ENCODE peak calls at places on chromosome 19, in nine cellular contexts. S, J, V, X, U, Z, G, C and R are unnamed samples.

GRCh38 chr19:52961981-52962380 is 700 bp downstream of the ZNF816 start:
- DNase-seq in X (peak; percentile 66), U (no peak), J (no peak), Z (no peak), G (no peak), V (no peak), C (no peak), S (no peak), R (no peak)

GRCh38 chr19:17718467-17718987 is 753 bp upstream of the MAP1S start:
- DNase-seq in J (no peak), Z (no peak), G (no peak), U (no peak), S (no peak), C (peak; percentile 47), X (no peak), V (no peak), R (no peak)

GRCh38 chr19:33547676-33548075 is 26.1 kb upstream of the PEPD start:
- DNase-seq in S (no peak), U (no peak), Z (no peak), V (no peak), G (no peak), X (no peak), J (no peak), C (no peak), R (peak; percentile 35)

GRCh38 chr19:18450934-18451836 is 13.3 kb upstream of the ISYNA1 start:
- DNase-seq in G (peak; percentile 90), X (peak; percentile 95), V (peak; percentile 72), U (peak; percentile 95), S (peak; percentile 93), C (peak; percentile 83), Z (peak; percentile 91), J (peak; percentile 77), R (peak; percentile 95)

GRCh38 chr19:51025809-51026553 is 435 bp downstream of the KLK11 start:
- DNase-seq in G (no peak), U (no peak), V (no peak), Z (peak; percentile 75), X (no peak), C (peak; percentile 31), J (no peak), S (peak; percentile 79), R (no peak)

GRCh38 chr19:3776479-3777040 is 4.5 kb upstream of the RAX2 start:
- DNase-seq in G (no peak), C (no peak), V (no peak), Z (no peak), J (no peak), U (no peak), X (no peak), S (no peak), R (no peak)

GRCh38 chr19:41564515-41565383 is 11.2 kb upstream of the CEACAM21 start:
- DNase-seq in S (no peak), Z (no peak), J (no peak), X (no peak), U (no peak), V (no peak), C (no peak), G (no peak), R (no peak)

GRCh38 chr19:5002143-5002542 is 33.2 kb downstream of the KDM4B start:
- DNase-seq in U (no peak), Z (no peak), G (no peak), J (peak; percentile 81), V (no peak), S (no peak), X (no peak), C (no peak), R (no peak)

GRCh38 chr19:45862271-45862563 is 730 bp downstream of the SYMPK start:
- DNase-seq in S (no peak), U (no peak), C (no peak), V (no peak), G (peak; percentile 66), Z (no peak), J (no peak), X (no peak), R (no peak)

GRCh38 chr19:46697142-46697960 is 19.6 kb downstream of the PRKD2 start:
- DNase-seq in X (peak; percentile 97), Z (peak; percentile 94), V (no peak), S (peak; percentile 93), J (peak; percentile 93), C (peak; percentile 94), U (peak; percentile 79), G (peak; percentile 96), R (peak; percentile 91)

GRCh38 chr19:45779231-45780145 is 2.8 kb downstream of the DMPK start:
- DNase-seq in G (peak; percentile 97), V (peak; percentile 91), U (peak; percentile 90), S (peak; percentile 99), J (peak; percentile 94), C (peak; percentile 88), X (peak; percentile 95), Z (peak; percentile 98), R (peak; percentile 92)

GRCh38 chr19:30227661-30228112 is 144.5 kb upstream of the ZNF536 start:
- DNase-seq in S (peak; percentile 69), Z (peak; percentile 33), J (peak; percentile 64), V (no peak), C (peak; percentile 39), G (peak; percentile 57), U (peak; percentile 46), X (no peak), R (peak; percentile 82)

GRCh38 chr19:8310342-8311055 is 2.3 kb upstream of the CD320 start:
- DNase-seq in S (no peak), Z (peak; percentile 20), J (no peak), U (no peak), G (peak; percentile 7), X (peak; percentile 47), V (no peak), C (no peak), R (peak; percentile 45)

GRCh38 chr19:4692275-4693077 is 22.3 kb upstream of the MYDGF start:
- DNase-seq in Z (no peak), C (no peak), G (no peak), S (no peak), J (no peak), V (no peak), U (no peak), X (no peak), R (no peak)

GRCh38 chr19:10625003-10625761 is at the start of gene SLC44A2:
- DNase-seq in S (peak; percentile 96), J (peak; percentile 78), V (peak; percentile 80), X (peak; percentile 82), Z (peak; percentile 94), C (peak; percentile 89), G (peak; percentile 93), U (peak; percentile 61), R (peak; percentile 83)

GRCh38 chr19:14127176-14127575 is 9.2 kb downstream of the ASF1B start:
- DNase-seq in V (no peak), U (no peak), S (no peak), C (peak; percentile 69), J (peak; percentile 68), X (no peak), G (no peak), Z (no peak), R (peak; percentile 82)

GRCh38 chr19:50777830-50778303 is 7.6 kb downstream of the GPR32 start:
- DNase-seq in C (no peak), X (no peak), U (no peak), Z (no peak), J (no peak), S (no peak), V (no peak), G (no peak), R (no peak)

GRCh38 chr19:8239528-8240273 is 30.5 kb downstream of the CERS4 start:
- DNase-seq in G (no peak), C (no peak), X (no peak), U (no peak), S (no peak), Z (no peak), V (no peak), J (no peak), R (no peak)

GRCh38 chr19:2982983-2983350 is 5.6 kb downstream of the TLE6 start:
- DNase-seq in S (peak; percentile 99), V (peak; percentile 96), U (peak; percentile 86), C (peak; percentile 86), X (peak; percentile 94), J (peak; percentile 90), G (peak; percentile 78), Z (peak; percentile 90), R (no peak)

GRCh38 chr19:11649941-11650340 is 52.7 kb downstream of the ZNF627 start:
- DNase-seq in J (no peak), C (no peak), X (no peak), U (no peak), Z (no peak), G (no peak), V (no peak), S (no peak), R (no peak)
- TF ChIP-seq POLR2A in J (no peak), C (no peak), X (no peak), U (no peak), Z (no peak), G (no peak), V (no peak), S (no peak), R (no peak)

GRCh38 chr19:35315883-35316282 is 13.1 kb upstream of the CD22 start:
- DNase-seq in C (no peak), G (no peak), U (no peak), V (no peak), J (no peak), Z (no peak), X (no peak), S (no peak), R (no peak)
- H3K4me1 ChIP-seq in C (peaks cover 6% of the 10 kb centered on the region), G (no peaks in the 10 kb centered on the region), U (no peaks in the 10 kb centered on the region), V (no peaks in the 10 kb centered on the region), J (peaks cover 26% of the 10 kb centered on the region), Z (no peaks in the 10 kb centered on the region), X (peaks cover 13% of the 10 kb centered on the region), S (no peaks in the 10 kb centered on the region), R (peaks cover 56% of the 10 kb centered on the region)

DNA sequence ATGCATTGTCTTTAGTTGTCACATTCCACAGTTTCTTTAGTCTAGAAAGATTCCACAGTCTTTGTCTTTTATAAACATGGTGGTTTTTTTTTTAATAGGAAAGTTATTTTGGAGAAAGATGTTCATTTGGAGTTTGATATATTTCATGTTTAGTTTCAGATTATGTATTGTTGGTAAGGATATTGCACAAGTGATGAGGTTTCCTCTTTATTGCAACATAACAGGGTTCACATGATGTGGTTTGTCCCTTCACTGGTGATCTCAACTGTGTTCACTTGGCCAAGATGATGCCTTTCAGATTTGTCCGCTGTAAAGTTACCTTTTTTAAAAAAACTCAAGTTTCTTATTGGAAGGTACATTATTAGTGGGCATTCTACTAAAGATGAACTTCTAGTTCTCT is 3.2 kb downstream of the ZNF230 start:
- DNase-seq in X (no peak), Z (no peak), V (no peak), C (no peak), J (no peak), G (no peak), U (no peak), S (no peak), R (no peak)
- TF ChIP-seq CTCF in X (no peak), Z (no peak), V (no peak), C (no peak), J (no peak), G (no peak), U (no peak), S (no peak), R (no peak)

DNA sequence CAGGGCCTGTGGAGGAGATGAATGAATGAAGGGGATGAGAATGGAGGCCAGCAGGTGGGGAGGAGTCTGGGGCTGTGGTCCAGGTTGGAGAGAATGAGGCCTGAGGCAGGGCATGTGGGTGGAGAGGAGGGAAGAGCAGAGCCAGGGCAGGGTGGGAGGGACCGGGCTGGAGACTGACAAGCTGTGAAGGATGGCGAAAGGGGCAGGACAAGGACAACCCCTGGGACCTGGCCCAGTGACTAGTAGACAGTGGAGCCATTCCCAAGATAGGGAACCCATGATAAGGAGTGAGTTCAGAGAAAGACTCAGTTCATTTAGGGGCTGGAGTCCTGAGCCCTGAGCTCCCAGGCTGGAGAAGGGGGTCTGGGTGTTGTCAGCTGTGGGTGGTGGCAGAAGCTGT is 3.0 kb downstream of the PTH2 start:
- DNase-seq in J (no peak), V (no peak), S (no peak), Z (no peak), X (no peak), U (no peak), C (no peak), G (no peak), R (no peak)
- TF ChIP-seq POLR2A in J (no peak), V (no peak), S (no peak), Z (no peak), X (no peak), U (no peak), C (no peak), G (no peak), R (no peak)